ENCODE peak calls at places on chromosomes 12 and 14, in ten cellular contexts. Y is activated CD4-positive, CD25-positive, alpha-beta regulatory T cell treated with anti-CD3 and anti-CD28 coated beads, Interleukin-2, amount 50 U/mL, for 16 hours; F is HT-29; S is mucosa of gallbladder; D is endodermal cell; K is fibroblast of pulmonary artery; R is globus pallidus; C is upper lobe of right lung; J is C1 segment of cervical spinal cord; X is putamen. U is an unnamed sample.

GRCh38 chr12:132801741-132802140 is 26.9 kb downstream of the GOLGA3 start:
- DNase-seq in K (no peak), X (no peak), Y (no peak), R (no peak), F (no peak), J (no peak), S (no peak), C (no peak), D (no peak), U (no peak)

GRCh38 chr12:59595097-59595496 is 732 bp upstream of the SLC16A7 start:
- DNase-seq in S (no peak), X (no peak), C (no peak), R (peak), K (no peak), J (no peak), Y (no peak), D (no peak), F (peak), U (no peak)

GRCh38 chr12:12586879-12587675 is 24.4 kb upstream of the DUSP16 start:
- DNase-seq in K (no peak), F (peak), S (no peak), D (no peak), R (no peak), Y (no peak), X (no peak), C (no peak), J (no peak), U (no peak)

GRCh38 chr12:113514602-113515001 is 42.9 kb upstream of the LHX5 start:
- DNase-seq in D (no peak), S (no peak), J (no peak), C (no peak), Y (no peak), F (no peak), R (no peak), X (no peak), K (no peak), U (no peak)

GRCh38 chr14:95980402-95980801 is 58.8 kb upstream of the C14orf132 start:
- DNase-seq in Y (no peak), J (no peak), S (no peak), C (no peak), D (peak), X (no peak), F (no peak), R (no peak), K (no peak), U (no peak)

GRCh38 chr14:35213869-35214387 is 78.3 kb upstream of the PSMA6 start:
- DNase-seq in X (no peak), D (no peak), J (no peak), F (no peak), C (no peak), K (peak), S (no peak), R (no peak), Y (no peak), U (no peak)

GRCh38 chr12:65877836-65878235 is 53.6 kb downstream of the HMGA2 start:
- DNase-seq in R (no peak), S (no peak), Y (no peak), C (no peak), X (no peak), J (no peak), D (no peak), K (no peak), F (no peak), U (no peak)

GRCh38 chr14:73463411-73463810 is 5.1 kb upstream of the NUMB start:
- DNase-seq in S (no peak), X (no peak), Y (no peak), D (peak), C (no peak), R (no peak), K (peak), F (no peak), J (no peak), U (peak)

GRCh38 chr14:105876829-105877228 is 350.4 kb downstream of the TMEM121 start:
- DNase-seq in X (no peak), S (no peak), R (no peak), Y (no peak), D (peak), F (no peak), K (no peak), J (no peak), C (no peak), U (no peak)

GRCh38 chr14:100979780-100980179 is 76.3 kb upstream of the RTL1 start:
- DNase-seq in D (no peak), K (peak), C (no peak), R (no peak), J (no peak), S (no peak), Y (no peak), X (no peak), F (no peak), U (no peak)

GRCh38 chr14:90758959-90759358 is 57.3 kb downstream of the TTC7B start:
- DNase-seq in Y (no peak), F (no peak), K (peak), C (peak), R (no peak), X (peak), J (no peak), D (no peak), S (peak), U (no peak)

GRCh38 chr14:59221558-59221957 is 33.1 kb downstream of the DAAM1 start:
- DNase-seq in S (no peak), J (no peak), D (no peak), K (no peak), Y (no peak), C (no peak), X (no peak), R (no peak), F (no peak), U (no peak)

GRCh38 chr12:15788266-15789214 is 648 bp downstream of the EPS8 start:
- DNase-seq in K (peak), R (peak), F (peak), C (peak), S (peak), X (peak), J (no peak), Y (no peak), D (peak), U (peak)

GRCh38 chr14:26484562-26484961 is 113.3 kb downstream of the NOVA1 start:
- DNase-seq in Y (no peak), X (no peak), D (no peak), F (no peak), J (no peak), S (no peak), K (no peak), R (no peak), C (no peak), U (no peak)

GRCh38 chr12:122123051-122123760 is 44.6 kb downstream of the MLXIP start:
- DNase-seq in R (peak), S (peak), D (peak), C (no peak), K (peak), X (peak), Y (peak), F (peak), J (no peak), U (peak)

GRCh38 chr12:15584366-15585041 is 204.7 kb downstream of the EPS8 start:
- DNase-seq in F (peak), X (peak), D (no peak), Y (no peak), S (peak), J (no peak), K (peak), C (no peak), R (peak), U (no peak)

GRCh38 chr14:89240414-89240813 is 176.6 kb downstream of the FOXN3 start:
- DNase-seq in X (no peak), R (no peak), K (peak), S (no peak), Y (no peak), C (no peak), D (no peak), F (no peak), J (no peak), U (no peak)

GRCh38 chr12:126742326-126742725 is 1524.6 kb upstream of the TMEM132C start:
- DNase-seq in C (no peak), X (peak), Y (no peak), J (no peak), F (no peak), K (no peak), D (no peak), S (no peak), R (peak), U (no peak)

GRCh38 chr14:52922656-52923055 is 28.2 kb downstream of the FERMT2 start:
- DNase-seq in Y (no peak), J (no peak), R (no peak), K (peak), F (no peak), C (no peak), S (no peak), X (no peak), D (no peak), U (no peak)

GRCh38 chr12:7042847-7043246 is 17.7 kb upstream of the C1S start:
- DNase-seq in K (peak), C (no peak), R (peak), Y (no peak), S (no peak), D (no peak), F (peak), X (no peak), J (no peak), U (no peak)

GRCh38 chr12:99767809-99768208 is 120.3 kb downstream of the GARIN6 start:
- DNase-seq in D (no peak), F (peak), X (peak), C (no peak), R (peak), Y (no peak), J (no peak), S (no peak), K (peak), U (no peak)

GRCh38 chr14:61511558-61511924 is 183.8 kb upstream of the HIF1A start:
- DNase-seq in S (peak), R (no peak), J (no peak), X (peak), F (peak), K (no peak), D (peak), C (peak), Y (no peak), U (no peak)

GRCh38 chr12:120917748-120918147 is 13.6 kb upstream of the SPPL3 start:
- DNase-seq in F (no peak), J (no peak), D (no peak), Y (no peak), X (no peak), C (no peak), R (no peak), K (no peak), S (no peak), U (no peak)

GRCh38 chr14:44112774-44113460 is 394.2 kb downstream of the FSCB start:
- DNase-seq in J (no peak), R (no peak), D (no peak), F (no peak), S (no peak), K (peak), C (no peak), Y (no peak), X (no peak), U (no peak)

U was measured in gastrocnemius medialis.